ENCODE peak calls at places on chromosomes 4 and X, in four cellular contexts. Z is CD8-positive, alpha-beta memory T cell; B is dorsolateral prefrontal cortex; H is IMR-90. S is an unnamed sample.
A peak's percentile ranks its signal among the peaks of the same experiment; 100 is the strongest.

GRCh38 chr4:42673084-42673429 is 16.2 kb upstream of the ATP8A1 start:
- DNase-seq in Z (peak; percentile 26), B (no peak), H (no peak), S (no peak)

GRCh38 chr4:25238052-25238451 is 4.2 kb downstream of the PI4K2B start:
- DNase-seq in Z (no peak), B (no peak), H (peak; percentile 7), S (no peak)

GRCh38 chrX:19909761-19910160 is 22.4 kb upstream of the SH3KBP1 start:
- DNase-seq in Z (no peak), B (no peak), H (no peak), S (no peak)

GRCh38 chr4:14915018-14915417 is 87.3 kb upstream of the CPEB2 start:
- DNase-seq in Z (no peak), B (no peak), H (no peak), S (no peak)

GRCh38 chr4:129350800-129351199 is 254.8 kb downstream of the C4orf33 start:
- DNase-seq in Z (no peak), B (no peak), H (no peak), S (no peak)

GRCh38 chrX:136589966-136590365 is 58.0 kb downstream of the VGLL1 start:
- DNase-seq in Z (no peak), B (no peak), H (peak; percentile 2), S (no peak)

GRCh38 chrX:14363719-14364118 is 165.6 kb upstream of the GLRA2 start:
- DNase-seq in Z (no peak), B (no peak), H (no peak), S (no peak)

GRCh38 chr4:5463936-5464650 is 244.3 kb downstream of the EVC2 start:
- DNase-seq in Z (no peak), B (no peak), H (no peak), S (no peak)

GRCh38 chr4:161350946-161351345 is 812.9 kb downstream of the FSTL5 start:
- DNase-seq in Z (no peak), B (no peak), H (no peak), S (no peak)

GRCh38 chrX:103554687-103555417 is 30.5 kb upstream of the TCEAL4 start:
- DNase-seq in Z (peak; percentile 64), B (peak; percentile 79), H (peak; percentile 24), S (peak; percentile 73)

GRCh38 chrX:13287816-13288215 is 32.0 kb downstream of the ATXN3L start:
- DNase-seq in Z (no peak), B (no peak), H (peak; percentile 72), S (no peak)

GRCh38 chrX:140318306-140318705 is 186.6 kb downstream of the SOX3 start:
- DNase-seq in Z (no peak), B (no peak), H (no peak), S (no peak)

GRCh38 chrX:52082578-52082977 is 13.6 kb upstream of the MAGED4B start:
- DNase-seq in Z (no peak), B (no peak), H (no peak), S (no peak)

GRCh38 chr4:133476064-133476463 is 327.0 kb downstream of the PCDH10 start:
- DNase-seq in Z (no peak), B (no peak), H (no peak), S (no peak)

GRCh38 chr4:54998991-54999390 is 126.4 kb downstream of the KDR start:
- DNase-seq in Z (no peak), B (no peak), H (peak; percentile 4), S (no peak)